ENCODE peak calls at places on chromosomes 4 and X, in seven cellular contexts. T, D, F, Z, C, M and G are unnamed samples.

GRCh38 chrX:131366387-131366786 is 77.3 kb upstream of the IGSF1 start:
- DNase-seq in T (no peak), Z (peak), M (no peak), D (no peak), C (no peak), F (no peak), G (peak)

GRCh38 chr4:13642576-13642975 is 15.1 kb upstream of the BOD1L1 start:
- DNase-seq in D (peak), Z (no peak), F (no peak), M (no peak), C (peak), T (peak), G (peak)

GRCh38 chr4:154622598-154622997 is 10.1 kb upstream of the FGG start:
- DNase-seq in Z (peak), T (peak), D (no peak), C (no peak), M (peak), F (no peak), G (peak)

GRCh38 chrX:37802028-37802427 is 22.2 kb downstream of the CYBB start:
- DNase-seq in T (no peak), F (no peak), D (no peak), Z (no peak), C (no peak), M (no peak), G (no peak)

GRCh38 chr4:173360587-173361221 is 10.1 kb upstream of the SAP30 start:
- DNase-seq in C (no peak), D (no peak), F (no peak), M (no peak), T (no peak), Z (peak), G (no peak)

GRCh38 chr4:110165382-110166285 is 32.8 kb downstream of the ELOVL6 start:
- DNase-seq in C (no peak), F (no peak), M (no peak), Z (no peak), T (peak), D (no peak), G (peak)

GRCh38 chr4:7429601-7430078 is 5.1 kb downstream of the PSAPL1 start:
- DNase-seq in C (peak), D (peak), M (no peak), T (no peak), F (no peak), Z (no peak), G (no peak)

GRCh38 chr4:132085105-132085504 is 1064.0 kb upstream of the PCDH10 start:
- DNase-seq in C (no peak), D (no peak), F (no peak), Z (no peak), T (no peak), M (no peak), G (no peak)

GRCh38 chr4:184599492-184600135 is 49.6 kb downstream of the CASP3 start:
- DNase-seq in T (peak), D (no peak), Z (no peak), C (no peak), F (no peak), M (no peak), G (peak)

GRCh38 chr4:6573986-6574746 is 823 bp upstream of the MAN2B2 start:
- DNase-seq in D (no peak), C (no peak), F (no peak), Z (no peak), T (no peak), M (no peak), G (no peak)

GRCh38 chr4:24793219-24794005 is 2.0 kb upstream of the SOD3 start:
- DNase-seq in F (no peak), D (no peak), C (no peak), Z (no peak), M (no peak), T (no peak), G (no peak)

GRCh38 chr4:8593268-8594096 is 917 bp downstream of the CPZ start:
- DNase-seq in D (no peak), T (no peak), M (no peak), C (peak), F (no peak), Z (no peak), G (peak)

GRCh38 chr4:6538586-6538985 is 36.4 kb upstream of the MAN2B2 start:
- DNase-seq in Z (peak), M (no peak), F (peak), T (no peak), D (no peak), C (no peak), G (no peak)

GRCh38 chrX:119236599-119237525 is 777 bp downstream of the PGRMC1 start:
- DNase-seq in F (peak), D (peak), M (no peak), C (peak), T (peak), Z (peak), G (peak)

GRCh38 chrX:318068-318738 is 393 bp downstream of the GTPBP6 start:
- DNase-seq in D (peak), M (no peak), Z (peak), F (no peak), C (peak), T (peak), G (peak)

GRCh38 chrX:122625821-122626220 is 558.3 kb upstream of the GRIA3 start:
- DNase-seq in F (no peak), C (no peak), D (no peak), T (peak), Z (no peak), M (no peak), G (peak)

GRCh38 chr4:168907119-168907698 is 102.8 kb downstream of the CBR4 start:
- DNase-seq in M (no peak), C (peak), T (peak), D (no peak), F (no peak), Z (no peak), G (no peak)

GRCh38 chr4:113674251-113674650 is 87.3 kb downstream of the CAMK2D start:
- DNase-seq in C (no peak), F (no peak), M (no peak), D (no peak), Z (no peak), T (no peak), G (no peak)

GRCh38 chr4:54274786-54275503 is 45.9 kb downstream of the PDGFRA start:
- DNase-seq in Z (no peak), D (no peak), T (no peak), C (no peak), F (no peak), M (no peak), G (no peak)

GRCh38 chr4:38730493-38730829 is 52.3 kb downstream of the TLR10 start:
- DNase-seq in T (no peak), M (no peak), C (no peak), D (no peak), Z (no peak), F (no peak), G (no peak)